ENCODE peak calls at places on chromosomes 16 and 17, in ten cellular contexts. F, M, D, C, I, R, Z, U, Y and A are unnamed samples.

GRCh38 chr17:82396601-82397435 is 21.3 kb upstream of the HEXD start:
- DNase-seq in U (no peak), R (peak; percentile 62), D (no peak), C (no peak), F (no peak), I (no peak), Z (peak; percentile 46), M (no peak), Y (no peak), A (no peak)

GRCh38 chr17:75288784-75289121 is 480 bp downstream of the SLC25A19 start:
- DNase-seq in Y (no peak), C (no peak), Z (no peak), I (peak; percentile 65), D (peak; percentile 61), F (no peak), R (no peak), U (no peak), M (no peak), A (no peak)

GRCh38 chr16:65005696-65006095 is 116.2 kb downstream of the CDH11 start:
- DNase-seq in C (no peak), F (no peak), Z (no peak), R (no peak), D (no peak), Y (no peak), U (no peak), M (no peak), I (no peak), A (no peak)

GRCh38 chr17:3944485-3945388 is 19.5 kb downstream of the ATP2A3 start:
- DNase-seq in F (no peak), D (no peak), M (peak; percentile 94), I (peak; percentile 97), Z (peak; percentile 49), R (no peak), Y (no peak), U (no peak), C (peak; percentile 37), A (no peak)

GRCh38 chr16:15704545-15704987 is 54.5 kb downstream of the NDE1 start:
- DNase-seq in R (peak; percentile 32), I (peak; percentile 82), D (peak; percentile 76), M (peak; percentile 73), U (peak; percentile 33), F (peak; percentile 19), C (peak; percentile 69), Y (no peak), Z (peak; percentile 83), A (peak; percentile 68)

GRCh38 chr16:74321356-74321755 is 24.7 kb downstream of the PSMD7 start:
- DNase-seq in I (no peak), M (no peak), Z (peak; percentile 31), Y (no peak), F (no peak), R (no peak), C (no peak), U (no peak), D (no peak), A (no peak)

GRCh38 chr16:83960521-83961249 is 7.4 kb upstream of the NECAB2 start:
- DNase-seq in D (no peak), Y (no peak), I (no peak), M (no peak), Z (no peak), C (no peak), U (no peak), F (no peak), R (no peak), A (no peak)

GRCh38 chr16:24700549-24701392 is 28.7 kb upstream of the TNRC6A start:
- DNase-seq in Y (peak; percentile 2), I (no peak), D (peak; percentile 80), U (no peak), Z (peak; percentile 89), R (peak; percentile 94), M (peak; percentile 70), C (no peak), F (peak; percentile 85), A (peak; percentile 66)

GRCh38 chr17:75069783-75070182 is 18.0 kb upstream of the SLC16A5 start:
- DNase-seq in M (no peak), Z (no peak), R (no peak), D (no peak), C (no peak), U (no peak), Y (no peak), F (no peak), I (no peak), A (no peak)

GRCh38 chr16:86521236-86522197 is 11.2 kb downstream of the FOXF1 start:
- DNase-seq in R (no peak), U (no peak), C (no peak), Y (no peak), D (no peak), F (no peak), I (no peak), M (no peak), Z (no peak), A (no peak)

GRCh38 chr17:164536-165235 is 16.8 kb downstream of the DOC2B start:
- DNase-seq in M (peak; percentile 74), U (no peak), C (peak; percentile 34), F (no peak), Y (no peak), D (no peak), R (peak; percentile 6), Z (peak; percentile 38), I (peak; percentile 85), A (no peak)

GRCh38 chr16:80569440-80570105 is 28.8 kb downstream of the DYNLRB2 start:
- DNase-seq in I (no peak), C (peak; percentile 55), M (no peak), D (no peak), F (no peak), Z (no peak), Y (no peak), U (no peak), R (no peak), A (no peak)

GRCh38 chr16:48955791-48956190 is 325.8 kb downstream of the CBLN1 start:
- DNase-seq in D (no peak), M (no peak), Y (no peak), F (no peak), R (no peak), U (no peak), I (no peak), Z (no peak), C (no peak), A (no peak)

GRCh38 chr16:14310519-14310991 is 239.4 kb downstream of the MRTFB start:
- DNase-seq in Y (no peak), Z (no peak), I (peak; percentile 45), D (no peak), F (no peak), C (no peak), U (no peak), R (no peak), M (no peak), A (peak; percentile 51)
- TF ChIP-seq CTCF in Y (no peak), Z (no peak), I (peak; percentile 47), D (no peak), F (no peak), C (no peak), U (no peak), R (peak; percentile 27), M (no peak), A (no peak)

GRCh38 chr16:67173323-67173722 is 3.0 kb downstream of the NOL3 start:
- DNase-seq in U (no peak), M (no peak), Y (no peak), I (no peak), Z (no peak), D (no peak), R (no peak), F (no peak), C (no peak), A (no peak)
- H3K27ac ChIP-seq in U (no peak overlapping the region), M (no peak overlapping the region), Y (peak overlapping the region; percentile 94), I (no peak overlapping the region), Z (peak overlapping the region; percentile 96), D (peak overlapping the region; percentile 89), R (no peak overlapping the region), F (peak overlapping the region; percentile 91), C (no peak overlapping the region), A (peak overlapping the region; percentile 79)

GRCh38 chr16:4911831-4912422 is 25.0 kb downstream of the PPL start:
- DNase-seq in M (no peak), Z (no peak), Y (no peak), U (no peak), I (no peak), R (no peak), C (no peak), F (no peak), D (no peak), A (no peak)

GRCh38 chr16:4908854-4909401 is 28.0 kb downstream of the PPL start:
- DNase-seq in R (no peak), I (no peak), F (no peak), M (no peak), Y (no peak), Z (no peak), D (no peak), C (no peak), U (no peak), A (no peak)

GRCh38 chr16:4910828-4911227 is 26.1 kb downstream of the PPL start:
- DNase-seq in F (no peak), Z (no peak), R (no peak), U (no peak), Y (no peak), M (no peak), D (no peak), C (no peak), I (no peak), A (no peak)

GRCh38 chr16:4913130-4913773 is 23.7 kb downstream of the PPL start:
- DNase-seq in C (no peak), R (no peak), D (no peak), M (no peak), U (no peak), Z (no peak), F (no peak), Y (no peak), I (peak; percentile 34), A (no peak)

DNA sequence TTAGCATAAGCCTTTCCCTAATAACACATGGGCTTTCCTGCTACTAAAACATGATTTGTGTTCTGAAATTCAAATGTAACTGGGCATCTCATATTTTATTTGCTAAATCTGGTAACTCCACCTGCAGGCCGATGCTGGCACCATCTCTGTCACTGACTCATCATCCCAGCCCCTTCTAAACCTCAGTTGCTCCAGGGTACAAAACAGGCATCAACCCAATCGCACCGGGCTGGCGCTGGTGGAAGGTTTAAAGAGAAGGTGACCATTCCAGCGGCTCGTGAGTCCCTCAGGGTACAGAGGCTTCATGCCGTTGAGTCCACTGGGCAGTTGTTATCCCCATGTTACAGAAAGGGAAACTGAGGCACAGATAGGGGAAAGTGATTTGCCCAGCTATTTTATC is 27.1 kb downstream of the PPL start:
- DNase-seq in F (no peak), Y (no peak), M (no peak), Z (no peak), U (no peak), R (no peak), D (no peak), I (no peak), C (no peak), A (no peak)
- TF ChIP-seq CTCF in F (no peak), Y (peak; percentile 16), M (no peak), Z (no peak), U (no peak), R (no peak), D (no peak), I (no peak), C (no peak), A (no peak)

DNA sequence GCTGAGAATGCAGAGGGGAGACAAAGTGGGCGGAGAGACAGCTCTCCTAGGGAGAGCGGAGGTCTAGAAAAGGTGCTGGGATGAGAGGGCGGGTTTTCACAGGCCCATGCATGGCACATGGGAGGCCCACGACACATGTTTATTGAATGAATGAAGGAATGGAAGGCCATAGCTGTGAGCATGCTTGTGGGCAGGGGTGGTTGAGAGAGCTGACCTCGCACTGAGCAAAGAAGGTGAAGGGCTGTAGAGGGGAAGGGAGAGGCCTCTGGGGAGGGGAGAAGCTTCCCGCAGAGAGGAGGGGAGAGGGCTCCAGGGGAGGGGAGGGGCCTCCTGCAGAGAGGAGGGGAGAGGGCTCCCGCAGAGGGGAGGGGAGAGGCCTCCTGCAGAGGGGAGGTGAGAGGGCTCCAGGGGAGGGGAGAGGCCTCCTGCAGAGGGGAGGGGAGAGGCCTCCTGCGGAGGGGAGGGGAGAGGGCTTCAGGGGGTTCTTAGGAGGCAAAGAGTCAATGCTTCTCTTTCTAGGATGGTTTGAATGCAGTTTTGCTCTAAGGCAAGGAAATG is 27.3 kb downstream of the SDK2 start:
- DNase-seq in Z (no peak), Y (no peak), I (no peak), D (no peak), C (no peak), F (no peak), R (no peak), U (no peak), M (no peak), A (no peak)
- H3K27ac ChIP-seq in Z (no peak overlapping the region), Y (no peak overlapping the region), I (peak overlapping the region; percentile 84), D (no peak overlapping the region), C (no peak overlapping the region), F (no peak overlapping the region), R (no peak overlapping the region), U (no peak overlapping the region), M (no peak overlapping the region), A (no peak overlapping the region)